ENCODE peak calls at places on chromosomes 13 and 19, in five cellular contexts. F is body of pancreas, T is breast epithelium, J is osteoblast, D is PC-3. O is an unnamed sample.

GRCh38 chr13:35489050-35489449 is 12.6 kb upstream of the MAB21L1 start:
- DNase-seq in T (no peak), D (no peak), J (no peak), F (no peak), O (no peak)

GRCh38 chr19:35513231-35513974 is at the start of gene DMKN:
- DNase-seq in D (peak; percentile 14), F (no peak), T (no peak), J (peak; percentile 97), O (no peak)

GRCh38 chr13:36057041-36057440 is 74.1 kb downstream of the DCLK1 start:
- DNase-seq in F (no peak), J (no peak), D (peak; percentile 10), T (no peak), O (no peak)

GRCh38 chr13:50387124-50387581 is 371.9 kb downstream of the KCNRG start:
- DNase-seq in T (no peak), J (peak; percentile 78), F (peak; percentile 57), D (peak; percentile 9), O (no peak)

GRCh38 chr13:32314968-32315254 is 252 bp downstream of the ZAR1L start:
- DNase-seq in F (peak; percentile 60), T (no peak), J (peak; percentile 79), D (peak; percentile 5), O (no peak)

GRCh38 chr19:10288662-10289166 is 1.0 kb upstream of the ICAM5 start:
- DNase-seq in J (peak; percentile 91), T (no peak), D (peak; percentile 57), F (no peak), O (no peak)

GRCh38 chr19:51457351-51458013 is 772 bp downstream of the SIGLEC8 start:
- DNase-seq in T (no peak), J (no peak), D (no peak), F (no peak), O (no peak)

GRCh38 chr13:43805071-43805468 is 18.3 kb upstream of the ENOX1 start:
- DNase-seq in T (no peak), D (peak; percentile 95), J (peak; percentile 94), F (no peak), O (no peak)

GRCh38 chr13:77492982-77493381 is 42.5 kb upstream of the SCEL start:
- DNase-seq in D (peak; percentile 69), F (peak; percentile 26), J (no peak), T (no peak), O (no peak)

GRCh38 chr13:114130708-114131580 is 1.5 kb downstream of the RASA3 start:
- DNase-seq in T (no peak), J (peak; percentile 99), F (peak; percentile 52), D (peak; percentile 70), O (peak; percentile 65)

GRCh38 chr13:94602467-94602866 is 810 bp downstream of the GPR180 start:
- DNase-seq in D (no peak), J (no peak), F (no peak), T (no peak), O (no peak)
- H3K27ac ChIP-seq in D (peak overlapping the region; percentile 40), J (peak overlapping the region; percentile 86), F (peak overlapping the region; percentile 80), T (peak overlapping the region; percentile 78), O (no peak overlapping the region)

GRCh38 chr19:13069415-13070369 is 33.0 kb downstream of the LYL1 start:
- DNase-seq in T (no peak), J (no peak), F (no peak), D (no peak), O (no peak)

GRCh38 chr19:13064092-13064489 is 38.6 kb downstream of the LYL1 start:
- DNase-seq in J (no peak), T (no peak), D (no peak), F (no peak), O (no peak)

GRCh38 chr19:13066231-13066630 is 36.4 kb downstream of the LYL1 start:
- DNase-seq in T (no peak), J (no peak), F (no peak), D (no peak), O (no peak)

GRCh38 chr19:13068064-13068807 is 34.4 kb downstream of the LYL1 start:
- DNase-seq in J (no peak), T (no peak), D (no peak), F (no peak), O (no peak)

GRCh38 chr19:13066933-13067831 is 35.5 kb downstream of the LYL1 start:
- DNase-seq in F (no peak), J (no peak), D (no peak), T (no peak), O (no peak)
- H3K27ac ChIP-seq in F (no peak overlapping the region), J (no peak overlapping the region), D (no peak overlapping the region), T (peak overlapping the region; percentile 69), O (peak overlapping the region; percentile 92)

GRCh38 chr13:74557870-74558269 is 423.7 kb upstream of the KLF12 start:
- DNase-seq in J (no peak), T (no peak), D (no peak), F (no peak), O (no peak)

GRCh38 chr13:74554581-74555290 is 420.5 kb upstream of the KLF12 start:
- DNase-seq in D (no peak), J (peak; percentile 30), T (no peak), F (no peak), O (no peak)

GRCh38 chr13:74556002-74556551 is 421.9 kb upstream of the KLF12 start:
- DNase-seq in D (no peak), F (no peak), J (no peak), T (no peak), O (no peak)

GRCh38 chr13:74560325-74560724 is 426.1 kb upstream of the KLF12 start:
- DNase-seq in J (no peak), D (no peak), F (no peak), T (no peak), O (no peak)

GRCh38 chr13:74555291-74556001 is 421.2 kb upstream of the KLF12 start:
- DNase-seq in F (no peak), J (no peak), T (no peak), D (no peak), O (no peak)
- H3K27ac ChIP-seq in F (no peak overlapping the region), J (no peak overlapping the region), T (no peak overlapping the region), D (no peak overlapping the region), O (no peak overlapping the region)

DNA sequence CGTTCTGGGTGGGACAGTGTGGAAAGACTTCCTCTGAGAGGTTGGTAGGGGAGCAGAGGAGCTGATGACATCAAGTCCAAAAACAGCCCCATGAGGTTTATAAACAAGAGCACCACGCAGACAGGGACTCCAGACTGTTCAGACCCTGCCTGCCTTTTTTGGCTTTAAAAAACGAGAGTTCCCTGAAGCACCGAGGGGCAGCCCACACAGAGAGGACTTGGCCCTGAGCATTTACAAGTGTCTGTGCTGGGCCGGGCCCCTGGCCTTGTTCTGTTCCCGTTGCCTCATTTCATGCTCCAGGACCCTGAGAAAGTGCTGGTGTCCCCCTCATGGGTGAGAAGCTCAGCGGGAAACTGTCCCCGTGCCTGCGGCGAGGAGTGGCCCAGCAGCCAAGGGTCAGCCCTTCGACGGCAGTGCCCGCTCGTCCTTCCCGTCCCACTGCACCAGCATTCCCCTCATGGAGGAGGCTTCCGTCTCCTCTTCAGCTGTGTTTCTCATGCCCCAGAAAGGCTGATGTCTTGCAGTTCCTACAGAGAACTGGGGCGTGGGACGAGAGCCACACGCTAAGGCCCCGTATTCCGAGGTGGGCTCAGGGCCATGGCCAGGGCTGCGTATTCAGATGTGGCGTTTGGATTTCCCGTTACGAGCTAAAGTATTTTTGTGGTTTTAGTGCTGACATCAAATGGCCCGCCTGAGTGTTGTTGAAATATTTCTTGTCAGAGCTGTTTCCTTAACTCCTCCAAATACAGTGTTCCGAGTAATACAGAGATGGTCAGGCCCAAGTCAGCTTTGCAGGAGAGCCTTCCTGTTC is 93.5 kb downstream of the ATP11A start:
- DNase-seq in D (no peak), T (no peak), F (no peak), J (peak; percentile 73), O (no peak)
- H3K27ac ChIP-seq in D (no peak overlapping the region), T (no peak overlapping the region), F (no peak overlapping the region), J (no peak overlapping the region), O (no peak overlapping the region)

DNA sequence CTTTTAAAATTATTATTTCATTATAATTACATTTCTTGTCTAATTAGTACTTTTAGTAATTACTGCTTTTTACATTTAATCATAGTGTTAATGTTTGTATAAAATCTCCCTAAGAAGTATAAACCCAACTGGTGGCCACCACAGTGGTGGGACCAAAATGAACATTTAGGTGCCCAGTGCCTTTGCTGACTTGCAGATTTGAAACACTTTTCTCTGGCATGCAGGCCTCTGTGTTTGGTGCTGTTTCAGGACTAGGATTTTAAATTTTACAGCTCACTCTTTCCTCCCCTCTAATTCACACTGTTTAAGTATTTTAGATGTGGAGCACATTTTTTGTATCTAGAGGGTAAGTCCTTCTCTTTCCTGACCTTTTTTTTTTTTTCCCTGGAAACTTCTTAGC is 17.5 kb downstream of the UBAC2 start:
- DNase-seq in T (no peak), D (no peak), F (no peak), J (no peak), O (no peak)
- H3K27ac ChIP-seq in T (no peak overlapping the region), D (no peak overlapping the region), F (no peak overlapping the region), J (no peak overlapping the region), O (no peak overlapping the region)

O was measured in tibial artery.